ENCODE peak calls at places on chromosomes 11 and 22, in ten cellular contexts. C is CD8-positive, alpha-beta memory T cell; P is astrocyte of the spinal cord; A is A172; L is HEK293T; S is iPS-NIHi11; V is heart left ventricle; Y is amniotic epithelial cell; I is right cardiac atrium; H is HFF-Myc. G is an unnamed sample.

GRCh38 chr11:12864316-12865156 is 144.6 kb upstream of the RASSF10 start:
- DNase-seq in P (peak), S (peak), V (no peak), C (no peak), I (no peak), H (peak), Y (peak), A (peak), L (no peak), G (no peak)

GRCh38 chr22:35792501-35792900 is 74.8 kb downstream of the APOL5 start:
- DNase-seq in Y (no peak), C (no peak), V (no peak), P (no peak), L (no peak), S (no peak), H (no peak), I (no peak), A (no peak), G (no peak)

GRCh38 chr11:1946812-1947480 is at the start of gene MRPL23:
- DNase-seq in A (no peak), S (no peak), Y (no peak), C (peak), L (no peak), V (peak), H (no peak), I (peak), P (no peak), G (no peak)

GRCh38 chr11:69891421-69892236 is 72.4 kb upstream of the FGF3 start:
- DNase-seq in Y (no peak), V (no peak), I (peak), P (no peak), L (no peak), S (no peak), A (peak), C (no peak), H (no peak), G (no peak)

GRCh38 chr11:35073691-35074382 is 65.1 kb upstream of the CD44 start:
- DNase-seq in A (no peak), V (no peak), Y (no peak), H (no peak), P (no peak), L (no peak), S (no peak), I (no peak), C (no peak), G (no peak)

GRCh38 chr22:25475554-25476022 is 88.9 kb upstream of the GRK3 start:
- DNase-seq in L (no peak), V (peak), C (no peak), P (peak), S (peak), I (no peak), A (no peak), H (peak), Y (peak), G (no peak)

GRCh38 chr11:64743591-64744543 is at the start of gene RASGRP2:
- DNase-seq in H (no peak), C (peak), P (no peak), S (peak), V (peak), Y (peak), A (no peak), I (peak), L (peak), G (no peak)

GRCh38 chr22:42803454-42803853 is 53.6 kb downstream of the ARFGAP3 start:
- DNase-seq in C (no peak), L (no peak), H (no peak), A (no peak), I (peak), Y (no peak), S (no peak), V (peak), P (no peak), G (no peak)

GRCh38 chr11:47973173-47973572 is 7.2 kb upstream of the PTPRJ start:
- DNase-seq in A (no peak), Y (no peak), L (no peak), I (no peak), P (no peak), V (no peak), C (no peak), S (no peak), H (no peak), G (no peak)

GRCh38 chr11:35712533-35712932 is 50.0 kb downstream of the TRIM44 start:
- DNase-seq in I (no peak), C (no peak), S (no peak), H (no peak), Y (no peak), L (no peak), P (no peak), A (no peak), V (no peak), G (no peak)

GRCh38 chr22:36546092-36546804 is 17.3 kb upstream of the EIF3D start:
- DNase-seq in V (peak), I (peak), Y (peak), A (peak), S (peak), L (peak), C (no peak), H (no peak), P (peak), G (no peak)

GRCh38 chr11:72633068-72633467 is 41.2 kb downstream of the PDE2A start:
- DNase-seq in I (peak), A (no peak), L (no peak), V (no peak), S (no peak), H (no peak), C (no peak), Y (no peak), P (no peak), G (no peak)

GRCh38 chr22:48836673-48837340 is 990.9 kb downstream of the BRD1 start:
- DNase-seq in P (no peak), A (no peak), I (no peak), Y (no peak), C (no peak), V (no peak), S (no peak), H (no peak), L (no peak), G (no peak)

GRCh38 chr11:28009383-28009782 is 98.6 kb downstream of the KIF18A start:
- DNase-seq in V (no peak), A (peak), L (no peak), I (no peak), Y (peak), H (peak), S (no peak), C (no peak), P (peak), G (peak)

GRCh38 chr11:10374386-10374785 is 69.5 kb downstream of the ADM start:
- DNase-seq in I (no peak), V (no peak), C (no peak), Y (no peak), A (no peak), H (no peak), P (no peak), S (no peak), L (no peak), G (no peak)

GRCh38 chr11:13955971-13956421 is 6.5 kb upstream of the SPON1 start:
- DNase-seq in S (peak), P (peak), C (peak), H (peak), L (peak), V (peak), I (peak), A (peak), Y (peak), G (no peak)

GRCh38 chr11:2563216-2564007 is 118.6 kb downstream of the KCNQ1 start:
- DNase-seq in I (peak), P (no peak), V (no peak), S (no peak), A (no peak), H (no peak), C (no peak), L (no peak), Y (peak), G (no peak)

GRCh38 chr11:82796970-82797594 is 63.4 kb upstream of the FAM181B start:
- DNase-seq in V (no peak), Y (no peak), H (no peak), C (no peak), A (no peak), S (no peak), I (peak), P (no peak), L (no peak), G (no peak)

GRCh38 chr11:19441752-19442553 is 201.2 kb upstream of the E2F8 start:
- DNase-seq in H (peak), V (peak), S (no peak), I (peak), C (no peak), L (peak), A (peak), P (peak), Y (peak), G (peak)

GRCh38 chr11:14107071-14107470 is 144.5 kb downstream of the SPON1 start:
- DNase-seq in H (no peak), A (no peak), P (no peak), L (no peak), C (no peak), S (no peak), V (no peak), Y (no peak), I (no peak), G (no peak)

GRCh38 chr11:128796275-128796674 is 70.8 kb downstream of the KCNJ1 start:
- DNase-seq in A (peak), S (no peak), V (no peak), H (no peak), P (peak), C (no peak), I (no peak), L (no peak), Y (no peak), G (peak)

GRCh38 chr11:68122936-68123539 is 1.9 kb upstream of the CHKA start:
- DNase-seq in A (peak), L (no peak), H (no peak), I (no peak), C (no peak), V (no peak), Y (no peak), S (no peak), P (no peak), G (no peak)

GRCh38 chr11:1000357-1000982 is 36.0 kb downstream of the MUC6 start:
- DNase-seq in V (no peak), L (no peak), C (no peak), P (no peak), H (no peak), S (no peak), A (no peak), Y (no peak), I (no peak), G (no peak)

GRCh38 chr22:23984430-23984829 is 4.5 kb downstream of the GSTT2 start:
- DNase-seq in C (peak), S (peak), Y (peak), V (no peak), A (peak), H (peak), I (no peak), P (peak), L (peak), G (no peak)

GRCh38 chr11:132803436-132803835 is 728.9 kb downstream of the OPCML start:
- DNase-seq in V (no peak), Y (no peak), C (no peak), P (no peak), S (no peak), A (no peak), I (no peak), L (no peak), H (no peak), G (no peak)

GRCh38 chr11:74702383-74703007 is 28.7 kb downstream of the CHRDL2 start:
- DNase-seq in P (peak), Y (peak), C (peak), A (peak), I (peak), H (peak), L (peak), S (peak), V (peak), G (no peak)

G was measured in BJ.